ENCODE peak calls at places on chromosomes 5 and 9, in six cellular contexts. One of them, this sample, is unnamed.

GRCh38 chr9:107932036-107932435 is 442.5 kb upstream of the KLF4 start:
- DNase-seq in T-cell: no peak
- DNase-seq in Ammon's horn: no peak
- DNase-seq in NCI-H1694: no peak
- DNase-seq in GM13977: no peak
- DNase-seq in chondrocyte: no peak
- DNase-seq in this sample: no peak

GRCh38 chr5:150751096-150751891 is 7.5 kb downstream of the DCTN4 start:
- DNase-seq in Ammon's horn: no peak
- DNase-seq in NCI-H1694: no peak
- DNase-seq in chondrocyte: no peak
- DNase-seq in T-cell: no peak
- DNase-seq in GM13977: no peak
- DNase-seq in this sample: no peak

GRCh38 chr5:87899109-87900100 is 369.2 kb downstream of the TMEM161B start:
- DNase-seq in T-cell: no peak
- DNase-seq in chondrocyte: no peak
- DNase-seq in NCI-H1694: no peak
- DNase-seq in Ammon's horn: peak
- DNase-seq in GM13977: no peak
- DNase-seq in this sample: no peak

GRCh38 chr5:145543968-145544367 is 291.2 kb downstream of the PRELID2 start:
- DNase-seq in NCI-H1694: no peak
- DNase-seq in T-cell: no peak
- DNase-seq in Ammon's horn: no peak
- DNase-seq in GM13977: no peak
- DNase-seq in chondrocyte: no peak
- DNase-seq in this sample: no peak

GRCh38 chr9:128259156-128259555 is 16.7 kb downstream of the GOLGA2 start:
- DNase-seq in GM13977: no peak
- DNase-seq in NCI-H1694: no peak
- DNase-seq in chondrocyte: no peak
- DNase-seq in Ammon's horn: no peak
- DNase-seq in T-cell: no peak
- DNase-seq in this sample: no peak

GRCh38 chr5:159527546-159527945 is 197.3 kb upstream of the IL12B start:
- DNase-seq in T-cell: no peak
- DNase-seq in Ammon's horn: no peak
- DNase-seq in NCI-H1694: no peak
- DNase-seq in GM13977: no peak
- DNase-seq in chondrocyte: no peak
- DNase-seq in this sample: no peak

GRCh38 chr9:89593776-89594427 is 10.9 kb upstream of the GADD45G start:
- DNase-seq in Ammon's horn: peak
- DNase-seq in GM13977: peak
- DNase-seq in T-cell: peak
- DNase-seq in chondrocyte: no peak
- DNase-seq in NCI-H1694: peak
- DNase-seq in this sample: peak

GRCh38 chr5:167565555-167565954 is 725.9 kb upstream of the WWC1 start:
- DNase-seq in GM13977: peak
- DNase-seq in Ammon's horn: no peak
- DNase-seq in NCI-H1694: peak
- DNase-seq in chondrocyte: no peak
- DNase-seq in T-cell: no peak
- DNase-seq in this sample: no peak

GRCh38 chr9:20558609-20559016 is 63.7 kb downstream of the MLLT3 start:
- DNase-seq in Ammon's horn: peak
- DNase-seq in NCI-H1694: no peak
- DNase-seq in T-cell: no peak
- DNase-seq in chondrocyte: no peak
- DNase-seq in GM13977: no peak
- DNase-seq in this sample: no peak

GRCh38 chr5:148827723-148828122 is 1.3 kb downstream of the ADRB2 start:
- DNase-seq in T-cell: no peak
- DNase-seq in NCI-H1694: no peak
- DNase-seq in GM13977: no peak
- DNase-seq in chondrocyte: no peak
- DNase-seq in Ammon's horn: no peak
- DNase-seq in this sample: no peak